ENCODE peak calls at places on chromosomes 13 and 19, in ten cellular contexts. One of them, this sample, is unnamed.

GRCh38 chr19:45670670-45671453 is 2.8 kb downstream of the GIPR start:
- DNase-seq in activated CD4-positive, alpha-beta T cell treated with anti-CD3 and anti-CD28 coated beads for 24 hours: peak
- DNase-seq in fibroblast of lung: peak
- DNase-seq in small intestine: peak
- DNase-seq in psoas muscle: peak
- DNase-seq in activated CD4-positive, CD25-positive, alpha-beta regulatory T cell treated with anti-CD3 and anti-CD28 coated beads, Interleukin-2, amount 50 U/mL, for 16 hours: no peak
- DNase-seq in brain microvascular endothelial cell: peak
- DNase-seq in sciatic nerve: peak
- DNase-seq in NCI-H2081: peak
- DNase-seq in progenitor cell of endocrine pancreas: peak
- DNase-seq in this sample: peak

GRCh38 chr19:45607071-45608029 is 5.3 kb upstream of the GPR4 start:
- DNase-seq in fibroblast of lung: peak
- DNase-seq in NCI-H2081: peak
- DNase-seq in activated CD4-positive, alpha-beta T cell treated with anti-CD3 and anti-CD28 coated beads for 24 hours: no peak
- DNase-seq in psoas muscle: peak
- DNase-seq in progenitor cell of endocrine pancreas: peak
- DNase-seq in sciatic nerve: peak
- DNase-seq in small intestine: peak
- DNase-seq in activated CD4-positive, CD25-positive, alpha-beta regulatory T cell treated with anti-CD3 and anti-CD28 coated beads, Interleukin-2, amount 50 U/mL, for 16 hours: peak
- DNase-seq in brain microvascular endothelial cell: peak
- DNase-seq in this sample: peak

GRCh38 chr13:26946675-26947342 is 186.2 kb upstream of the GPR12 start:
- DNase-seq in psoas muscle: no peak
- DNase-seq in brain microvascular endothelial cell: peak
- DNase-seq in activated CD4-positive, alpha-beta T cell treated with anti-CD3 and anti-CD28 coated beads for 24 hours: no peak
- DNase-seq in activated CD4-positive, CD25-positive, alpha-beta regulatory T cell treated with anti-CD3 and anti-CD28 coated beads, Interleukin-2, amount 50 U/mL, for 16 hours: no peak
- DNase-seq in fibroblast of lung: peak
- DNase-seq in progenitor cell of endocrine pancreas: no peak
- DNase-seq in NCI-H2081: peak
- DNase-seq in sciatic nerve: no peak
- DNase-seq in small intestine: peak
- DNase-seq in this sample: no peak

GRCh38 chr19:37370880-37371661 is at the start of gene ZNF527:
- DNase-seq in psoas muscle: peak
- DNase-seq in progenitor cell of endocrine pancreas: peak
- DNase-seq in NCI-H2081: peak
- DNase-seq in activated CD4-positive, alpha-beta T cell treated with anti-CD3 and anti-CD28 coated beads for 24 hours: peak
- DNase-seq in sciatic nerve: peak
- DNase-seq in activated CD4-positive, CD25-positive, alpha-beta regulatory T cell treated with anti-CD3 and anti-CD28 coated beads, Interleukin-2, amount 50 U/mL, for 16 hours: peak
- DNase-seq in brain microvascular endothelial cell: peak
- DNase-seq in small intestine: peak
- DNase-seq in fibroblast of lung: peak
- DNase-seq in this sample: peak

GRCh38 chr13:111031531-111031961 is 83.6 kb upstream of the ARHGEF7 start:
- DNase-seq in brain microvascular endothelial cell: peak
- DNase-seq in NCI-H2081: no peak
- DNase-seq in sciatic nerve: no peak
- DNase-seq in psoas muscle: peak
- DNase-seq in fibroblast of lung: peak
- DNase-seq in progenitor cell of endocrine pancreas: no peak
- DNase-seq in activated CD4-positive, alpha-beta T cell treated with anti-CD3 and anti-CD28 coated beads for 24 hours: no peak
- DNase-seq in activated CD4-positive, CD25-positive, alpha-beta regulatory T cell treated with anti-CD3 and anti-CD28 coated beads, Interleukin-2, amount 50 U/mL, for 16 hours: no peak
- DNase-seq in small intestine: no peak
- DNase-seq in this sample: no peak

GRCh38 chr13:51999525-51999924 is 11.7 kb downstream of the ATP7B start:
- DNase-seq in progenitor cell of endocrine pancreas: no peak
- DNase-seq in small intestine: no peak
- DNase-seq in activated CD4-positive, alpha-beta T cell treated with anti-CD3 and anti-CD28 coated beads for 24 hours: no peak
- DNase-seq in sciatic nerve: no peak
- DNase-seq in fibroblast of lung: peak
- DNase-seq in NCI-H2081: no peak
- DNase-seq in psoas muscle: peak
- DNase-seq in brain microvascular endothelial cell: no peak
- DNase-seq in activated CD4-positive, CD25-positive, alpha-beta regulatory T cell treated with anti-CD3 and anti-CD28 coated beads, Interleukin-2, amount 50 U/mL, for 16 hours: no peak
- DNase-seq in this sample: peak

GRCh38 chr19:3976495-3977241 is 5.8 kb upstream of the DAPK3 start:
- DNase-seq in fibroblast of lung: peak
- DNase-seq in progenitor cell of endocrine pancreas: no peak
- DNase-seq in activated CD4-positive, alpha-beta T cell treated with anti-CD3 and anti-CD28 coated beads for 24 hours: no peak
- DNase-seq in sciatic nerve: no peak
- DNase-seq in small intestine: no peak
- DNase-seq in psoas muscle: peak
- DNase-seq in brain microvascular endothelial cell: no peak
- DNase-seq in activated CD4-positive, CD25-positive, alpha-beta regulatory T cell treated with anti-CD3 and anti-CD28 coated beads, Interleukin-2, amount 50 U/mL, for 16 hours: no peak
- DNase-seq in NCI-H2081: no peak
- DNase-seq in this sample: no peak

GRCh38 chr19:17555929-17556813 is 722 bp downstream of the COLGALT1 start:
- DNase-seq in NCI-H2081: no peak
- DNase-seq in activated CD4-positive, alpha-beta T cell treated with anti-CD3 and anti-CD28 coated beads for 24 hours: no peak
- DNase-seq in sciatic nerve: peak
- DNase-seq in psoas muscle: peak
- DNase-seq in small intestine: peak
- DNase-seq in progenitor cell of endocrine pancreas: no peak
- DNase-seq in activated CD4-positive, CD25-positive, alpha-beta regulatory T cell treated with anti-CD3 and anti-CD28 coated beads, Interleukin-2, amount 50 U/mL, for 16 hours: no peak
- DNase-seq in brain microvascular endothelial cell: peak
- DNase-seq in fibroblast of lung: peak
- DNase-seq in this sample: peak

GRCh38 chr19:4763021-4763420 is 28.5 kb upstream of the FEM1A start:
- DNase-seq in fibroblast of lung: no peak
- DNase-seq in progenitor cell of endocrine pancreas: no peak
- DNase-seq in sciatic nerve: no peak
- DNase-seq in NCI-H2081: no peak
- DNase-seq in brain microvascular endothelial cell: no peak
- DNase-seq in activated CD4-positive, CD25-positive, alpha-beta regulatory T cell treated with anti-CD3 and anti-CD28 coated beads, Interleukin-2, amount 50 U/mL, for 16 hours: no peak
- DNase-seq in activated CD4-positive, alpha-beta T cell treated with anti-CD3 and anti-CD28 coated beads for 24 hours: no peak
- DNase-seq in psoas muscle: no peak
- DNase-seq in small intestine: no peak
- DNase-seq in this sample: no peak